ENCODE peak calls at places on chromosome 19, in ten cellular contexts. D is bronchial epithelial cell, Z is heart left ventricle, B is colonic mucosa, T is A549, W is breast epithelium, H is AG10803, F is epithelial cell of esophagus, N is ascending aorta, K is uterus. V is an unnamed sample.
A peak's percentile ranks its signal among the peaks of the same experiment; 100 is the strongest.

GRCh38 chr19:58531052-58531600 is 11.5 kb upstream of the ZBTB45 start:
- DNase-seq in T (no peak), F (no peak), Z (no peak), N (no peak), W (no peak), K (no peak), H (no peak), B (no peak), D (no peak), V (no peak)

GRCh38 chr19:29499921-29500590 is 25.7 kb upstream of the VSTM2B start:
- DNase-seq in F (no peak), N (no peak), T (no peak), B (no peak), D (no peak), Z (no peak), H (no peak), W (no peak), K (no peak), V (no peak)

GRCh38 chr19:35240322-35240721 is 8.5 kb upstream of the LSR start:
- DNase-seq in T (no peak), D (no peak), K (no peak), N (no peak), H (no peak), W (no peak), Z (no peak), B (peak; percentile 15), F (no peak), V (no peak)

GRCh38 chr19:14686411-14686810 is 3.4 kb upstream of the ZNF333 start:
- DNase-seq in W (no peak), N (no peak), B (no peak), Z (no peak), F (peak; percentile 43), H (peak; percentile 3), D (peak; percentile 35), T (no peak), K (no peak), V (no peak)

GRCh38 chr19:49859838-49860715 is 7.3 kb downstream of the PNKP start:
- DNase-seq in W (no peak), K (no peak), H (no peak), B (no peak), T (no peak), D (no peak), Z (no peak), N (no peak), F (no peak), V (no peak)

GRCh38 chr19:10353793-10354391 is 14.5 kb upstream of the ICAM3 start:
- DNase-seq in T (no peak), W (no peak), Z (peak; percentile 89), B (no peak), H (no peak), D (no peak), N (no peak), K (peak; percentile 49), F (peak; percentile 37), V (no peak)

GRCh38 chr19:30968210-30968609 is 381.0 kb downstream of the TSHZ3 start:
- DNase-seq in K (no peak), F (no peak), D (no peak), H (peak; percentile 24), Z (no peak), T (no peak), W (no peak), N (no peak), B (no peak), V (no peak)

GRCh38 chr19:45484273-45484945 is 12.4 kb downstream of the RTN2 start:
- DNase-seq in T (no peak), B (no peak), N (no peak), W (no peak), H (peak; percentile 25), Z (no peak), K (no peak), D (peak; percentile 88), F (peak; percentile 88), V (no peak)

GRCh38 chr19:5340637-5341447 is at the start of gene PTPRS:
- DNase-seq in K (peak; percentile 72), T (peak; percentile 75), F (peak; percentile 54), H (peak; percentile 64), W (peak; percentile 59), D (peak; percentile 18), B (peak; percentile 61), N (no peak), Z (peak; percentile 78), V (peak; percentile 65)

GRCh38 chr19:14941189-14941588 is at the start of gene OR7C2:
- DNase-seq in Z (no peak), F (no peak), H (no peak), B (no peak), K (no peak), T (no peak), N (no peak), W (no peak), D (no peak), V (no peak)

GRCh38 chr19:47232422-47233211 is 1.6 kb upstream of the BBC3 start:
- DNase-seq in F (peak; percentile 93), K (no peak), B (peak; percentile 70), H (peak; percentile 80), Z (no peak), N (no peak), D (peak; percentile 94), T (no peak), W (peak; percentile 67), V (no peak)

GRCh38 chr19:34319230-34319585 is 45.8 kb upstream of the GPI start:
- DNase-seq in T (no peak), B (no peak), K (no peak), H (no peak), N (no peak), Z (no peak), W (no peak), D (peak; percentile 60), F (peak; percentile 85), V (no peak)

GRCh38 chr19:28021316-28022185 is 1191.4 kb downstream of the UQCRFS1 start:
- DNase-seq in Z (no peak), F (no peak), H (no peak), K (no peak), N (no peak), B (no peak), D (no peak), T (no peak), W (no peak), V (no peak)

GRCh38 chr19:48740705-48741030 is 258 bp upstream of the RASIP1 start:
- DNase-seq in H (no peak), D (no peak), Z (peak; percentile 17), T (no peak), B (no peak), W (no peak), F (no peak), N (no peak), K (no peak), V (no peak)

DNA sequence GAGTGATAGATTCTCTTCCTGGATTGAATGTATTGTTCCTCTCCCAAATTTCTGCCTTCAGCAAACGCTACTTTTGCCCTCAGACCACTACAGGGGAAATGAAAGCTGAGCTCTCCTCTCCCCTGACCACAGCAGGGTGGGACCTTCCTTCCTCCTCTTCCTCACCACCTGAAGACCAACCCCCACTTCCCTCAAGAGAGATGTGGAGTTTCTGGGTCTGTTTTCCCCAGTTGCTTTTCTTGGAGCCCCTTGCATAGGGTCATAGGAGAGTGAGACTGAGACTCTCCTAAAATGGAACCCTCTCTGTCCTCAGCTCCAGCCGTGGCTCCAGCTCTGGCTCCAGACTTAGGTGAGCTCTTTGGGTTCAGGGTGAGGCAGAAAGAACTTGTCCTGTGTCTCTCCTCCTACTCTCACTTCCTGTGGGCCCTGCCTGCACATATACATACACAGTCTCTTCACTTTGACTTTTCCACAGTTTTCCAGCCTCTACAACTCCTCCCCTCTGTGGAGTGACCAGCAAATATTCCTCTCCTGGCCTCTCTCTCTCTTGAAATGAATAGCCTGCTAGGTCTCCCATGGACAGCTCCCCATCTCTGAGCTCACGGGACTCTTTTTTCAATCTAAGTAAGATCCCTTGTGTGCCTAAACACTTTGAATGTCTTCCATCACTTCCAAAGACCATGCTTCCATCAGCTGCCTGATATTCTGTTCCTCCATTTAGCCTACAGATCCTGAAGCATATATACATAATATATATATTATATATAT is 19.2 kb upstream of the ZNF175 start:
- DNase-seq in B (no peak), H (no peak), F (no peak), N (no peak), T (no peak), D (no peak), W (no peak), K (no peak), Z (no peak), V (no peak)
- TF ChIP-seq CTCF in B (no peak), H (no peak), F (no peak), N (no peak), T (no peak), D (no peak), W (no peak), K (no peak), Z (no peak), V (no peak)

GRCh38 chr19:42594617-42595489 is at the start of gene CEACAM8:
- DNase-seq in Z (no peak), W (no peak), K (no peak), N (no peak), T (no peak), D (no peak), B (no peak), H (no peak), F (no peak), V (no peak)
- TF ChIP-seq CTCF in Z (no peak), W (no peak), K (no peak), N (no peak), T (no peak), D (no peak), B (no peak), H (no peak), F (no peak), V (no peak)

GRCh38 chr19:16025108-16026101 is 50.9 kb upstream of the TPM4 start:
- DNase-seq in T (peak; percentile 68), Z (no peak), D (peak; percentile 29), B (no peak), W (no peak), K (no peak), H (peak; percentile 74), N (no peak), F (peak; percentile 13), V (no peak)
- TF ChIP-seq CTCF in T (no peak), Z (peak; percentile 33), D (peak; percentile 61), B (peak; percentile 23), W (no peak), K (no peak), H (peak; percentile 78), N (no peak), F (peak; percentile 37), V (no peak)

GRCh38 chr19:2278504-2279158 is 3.3 kb downstream of the PEAK3 start:
- DNase-seq in N (no peak), Z (no peak), W (no peak), T (no peak), D (no peak), K (no peak), F (no peak), B (peak; percentile 67), H (no peak), V (no peak)

GRCh38 chr19:2274937-2275535 is 6.9 kb downstream of the PEAK3 start:
- DNase-seq in F (peak; percentile 66), N (no peak), K (peak; percentile 67), Z (peak; percentile 79), B (peak; percentile 85), D (peak; percentile 21), W (peak; percentile 48), H (peak; percentile 67), T (peak; percentile 69), V (no peak)

GRCh38 chr19:2277138-2277537 is 4.8 kb downstream of the PEAK3 start:
- DNase-seq in N (no peak), B (no peak), Z (no peak), F (no peak), W (no peak), T (no peak), H (no peak), K (no peak), D (no peak), V (no peak)

GRCh38 chr19:2275588-2276428 is 6.2 kb downstream of the PEAK3 start:
- DNase-seq in Z (no peak), D (no peak), T (no peak), H (no peak), F (no peak), W (no peak), B (peak; percentile 53), K (peak; percentile 61), N (no peak), V (no peak)

GRCh38 chr19:2276429-2276989 is 5.5 kb downstream of the PEAK3 start:
- DNase-seq in N (no peak), K (no peak), B (no peak), W (no peak), F (no peak), Z (no peak), T (no peak), D (no peak), H (no peak), V (no peak)
- TF ChIP-seq CTCF in N (no peak), K (no peak), B (no peak), W (no peak), F (no peak), Z (no peak), T (no peak), D (no peak), H (no peak), V (no peak)

V was measured in activated B cell treated with CpG ODN at 0.5 μM for 24 hours.